ENCODE peak calls at places on chromosome 17, in seven cellular contexts. E is brain microvascular endothelial cell, Q is mesothelial cell of epicardium, M is A549, R is GM13977, X is AG09309, O is foreskin fibroblast. D is an unnamed sample.

GRCh38 chr17:50207792-50208567 is 6.5 kb upstream of the COL1A1 start:
- DNase-seq in Q (no peak), R (no peak), O (peak; percentile 3), X (no peak), M (no peak), E (no peak), D (no peak)

GRCh38 chr17:82112866-82113390 is 14.9 kb upstream of the FASN start:
- DNase-seq in R (no peak), O (no peak), X (no peak), E (no peak), Q (no peak), M (no peak), D (no peak)

GRCh38 chr17:69117855-69118758 is 23.6 kb downstream of the ABCA6 start:
- DNase-seq in M (no peak), X (no peak), O (peak; percentile 6), Q (no peak), R (peak; percentile 4), E (no peak), D (no peak)

GRCh38 chr17:18971801-18972200 is 19.8 kb downstream of the SLC5A10 start:
- DNase-seq in M (no peak), O (no peak), X (no peak), E (no peak), R (no peak), Q (no peak), D (no peak)

GRCh38 chr17:39751637-39752036 is 13.9 kb downstream of the GRB7 start:
- DNase-seq in O (no peak), M (no peak), E (no peak), X (no peak), Q (no peak), R (no peak), D (no peak)

GRCh38 chr17:81543756-81544155 is 8.4 kb downstream of the FAAP100 start:
- DNase-seq in R (no peak), O (no peak), Q (no peak), X (no peak), E (no peak), M (no peak), D (no peak)

GRCh38 chr17:33196883-33197282 is 96.2 kb downstream of the ASIC2 start:
- DNase-seq in O (no peak), E (no peak), R (no peak), M (no peak), Q (no peak), X (no peak), D (no peak)

GRCh38 chr17:48048321-48049140 is at the start of gene NFE2L1:
- DNase-seq in R (peak; percentile 68), E (peak; percentile 76), X (peak; percentile 75), M (peak; percentile 97), O (peak; percentile 97), Q (no peak), D (peak; percentile 90)

GRCh38 chr17:8163978-8164814 is 1.4 kb upstream of the VAMP2 start:
- DNase-seq in O (peak; percentile 78), X (no peak), Q (no peak), M (peak; percentile 76), R (no peak), E (no peak), D (no peak)

GRCh38 chr17:16322636-16323035 is 30.6 kb downstream of the CENPV start:
- DNase-seq in R (no peak), M (no peak), O (peak; percentile 75), X (peak; percentile 45), E (peak; percentile 48), Q (no peak), D (peak; percentile 64)

GRCh38 chr17:497587-498034 is 145.0 kb upstream of the RPH3AL start:
- DNase-seq in E (no peak), O (no peak), Q (no peak), R (no peak), X (no peak), M (no peak), D (no peak)

GRCh38 chr17:19805006-19805405 is 56.9 kb upstream of the ALDH3A1 start:
- DNase-seq in Q (no peak), O (peak; percentile 28), E (no peak), X (peak; percentile 35), M (no peak), R (no peak), D (no peak)

GRCh38 chr17:35914354-35914753 is 16.2 kb downstream of the RDM1 start:
- DNase-seq in X (no peak), M (no peak), E (no peak), Q (no peak), O (no peak), R (no peak), D (no peak)

GRCh38 chr17:81231766-81232581 is 6.9 kb downstream of the TEPSIN start:
- DNase-seq in X (no peak), E (no peak), O (no peak), Q (no peak), R (no peak), M (no peak), D (no peak)

GRCh38 chr17:34177642-34178041 is 77.4 kb upstream of the CCL2 start:
- DNase-seq in X (peak; percentile 7), O (peak; percentile 39), M (no peak), Q (no peak), R (no peak), E (no peak), D (peak; percentile 46)

GRCh38 chr17:3893003-3893719 is at the start of gene CAMKK1:
- DNase-seq in M (peak; percentile 86), O (peak; percentile 96), Q (peak; percentile 87), X (no peak), E (peak; percentile 60), R (peak; percentile 100), D (no peak)

GRCh38 chr17:28327709-28328108 is 7.6 kb downstream of the IFT20 start:
- DNase-seq in R (no peak), Q (no peak), M (peak; percentile 53), X (no peak), O (peak; percentile 45), E (no peak), D (no peak)

GRCh38 chr17:71613996-71614395 is 506.8 kb upstream of the SOX9 start:
- DNase-seq in M (no peak), R (no peak), E (no peak), X (no peak), O (no peak), Q (no peak), D (no peak)

GRCh38 chr17:17385502-17385901 is 82.3 kb downstream of the NT5M start:
- DNase-seq in R (no peak), O (no peak), X (no peak), E (no peak), Q (no peak), M (no peak), D (no peak)

GRCh38 chr17:7448461-7448860 is 3.6 kb downstream of the CHRNB1 start:
- DNase-seq in M (no peak), X (no peak), E (no peak), O (no peak), Q (no peak), R (no peak), D (no peak)

GRCh38 chr17:47955497-47956461 is 1.9 kb downstream of the PRR15L start:
- DNase-seq in M (no peak), O (no peak), Q (no peak), X (no peak), E (no peak), R (no peak), D (no peak)

GRCh38 chr17:64074704-64075484 is 54.5 kb upstream of the ICAM2 start:
- DNase-seq in R (no peak), M (peak; percentile 92), Q (no peak), E (no peak), O (peak; percentile 82), X (peak; percentile 76), D (no peak)

GRCh38 chr17:50845260-50846147 is 10.1 kb downstream of the WFIKKN2 start:
- DNase-seq in M (no peak), X (no peak), E (no peak), Q (no peak), R (no peak), O (peak; percentile 56), D (no peak)

DNA sequence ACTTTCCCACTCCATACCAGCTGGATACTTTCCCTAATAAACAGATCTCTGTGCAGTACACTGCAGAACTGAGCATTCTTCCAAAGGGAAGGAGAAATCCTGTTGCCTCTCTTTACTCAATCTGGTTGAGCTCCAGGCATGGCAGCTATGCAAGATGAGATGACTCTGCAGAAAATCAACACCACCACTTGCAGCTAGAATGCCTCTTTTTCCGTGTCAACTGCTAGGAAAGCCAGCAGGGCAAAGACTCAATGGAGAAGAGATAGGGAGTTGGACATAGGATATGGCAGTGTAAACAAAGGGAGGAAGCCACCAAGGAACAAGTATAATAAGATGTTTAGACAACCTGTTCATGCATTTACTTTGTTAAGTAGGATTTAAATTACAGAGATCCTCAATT is 40.4 kb upstream of the CORO6 start:
- DNase-seq in M (peak; percentile 56), R (no peak), Q (no peak), X (no peak), O (peak; percentile 48), E (no peak), D (no peak)
- TF ChIP-seq CTCF in M (no peak), R (no peak), Q (no peak), X (no peak), O (no peak), E (no peak), D (no peak)

GRCh38 chr17:73595068-73595865 is 49.0 kb downstream of the SDK2 start:
- DNase-seq in Q (no peak), R (peak; percentile 67), O (no peak), M (no peak), X (no peak), E (no peak), D (no peak)
- TF ChIP-seq CTCF in Q (peak; percentile 48), R (peak; percentile 36), O (no peak), M (peak; percentile 34), X (no peak), E (no peak), D (peak; percentile 33)

GRCh38 chr17:5783851-5784250 is 199.5 kb upstream of the NLRP1 start:
- DNase-seq in R (no peak), O (no peak), E (no peak), M (no peak), X (no peak), Q (no peak), D (no peak)

GRCh38 chr17:5781236-5781927 is 197.1 kb upstream of the NLRP1 start:
- DNase-seq in Q (no peak), X (no peak), O (no peak), R (no peak), E (no peak), M (no peak), D (no peak)

GRCh38 chr17:5784791-5785190 is 200.5 kb upstream of the NLRP1 start:
- DNase-seq in E (no peak), R (no peak), X (no peak), M (no peak), O (peak; percentile 13), Q (no peak), D (no peak)

GRCh38 chr17:5783269-5783668 is 199.0 kb upstream of the NLRP1 start:
- DNase-seq in X (no peak), E (no peak), R (no peak), O (no peak), Q (no peak), M (no peak), D (no peak)

DNA sequence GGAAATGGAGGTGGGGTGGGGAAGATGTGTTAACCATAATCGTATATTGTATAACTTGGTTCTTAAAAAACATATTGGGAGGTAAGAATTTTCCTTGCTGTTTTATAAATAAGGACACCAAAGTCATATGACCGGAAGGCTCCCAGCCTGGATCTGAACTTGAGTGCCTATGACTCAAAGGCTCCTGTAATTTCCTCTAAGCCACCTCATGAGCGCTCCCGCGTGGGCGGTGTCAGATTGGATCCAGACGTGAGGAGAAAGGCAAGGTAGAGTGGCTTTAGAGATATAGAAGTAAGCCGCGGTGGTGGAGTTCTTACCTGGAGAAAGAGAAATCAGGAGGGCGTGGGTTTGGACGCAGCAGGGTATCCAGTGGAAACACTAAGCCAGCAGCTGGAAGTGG is 196.2 kb upstream of the NLRP1 start:
- DNase-seq in R (no peak), X (no peak), O (peak; percentile 87), Q (no peak), M (no peak), E (peak; percentile 46), D (no peak)
- TF ChIP-seq CTCF in R (no peak), X (no peak), O (no peak), Q (no peak), M (no peak), E (peak; percentile 5), D (no peak)

GRCh38 chr17:37492167-37492566 is 2.5 kb downstream of the DUSP14 start:
- DNase-seq in R (no peak), O (no peak), M (no peak), Q (no peak), E (no peak), X (no peak), D (no peak)
- TF ChIP-seq CTCF in R (no peak), O (no peak), M (no peak), Q (no peak), E (no peak), X (no peak), D (no peak)

D was measured in AG09319.